ENCODE peak calls at places on chromosomes 12 and 14, in five cellular contexts. X is fibroblast of lung, N is HCT116, L is cardiac muscle cell, B is heart right ventricle. P is an unnamed sample.

GRCh38 chr12:110940933-110941332 is 20.6 kb upstream of the MYL2 start:
- DNase-seq in L (no peak), X (no peak), N (no peak), B (no peak), P (no peak)

GRCh38 chr14:35878272-35879140 is 52.4 kb downstream of the BRMS1L start:
- DNase-seq in B (no peak), L (peak; percentile 92), X (peak; percentile 89), N (peak; percentile 12), P (peak; percentile 39)

GRCh38 chr14:21090194-21090939 is 8.1 kb downstream of the ZNF219 start:
- DNase-seq in N (no peak), X (no peak), L (peak; percentile 21), B (peak; percentile 57), P (no peak)

GRCh38 chr14:39251547-39251946 is 17.8 kb downstream of the MIA2 start:
- DNase-seq in B (no peak), N (no peak), X (no peak), L (no peak), P (no peak)

GRCh38 chr12:62640910-62641448 is 174.4 kb downstream of the MON2 start:
- DNase-seq in X (peak; percentile 68), L (peak; percentile 47), N (no peak), B (no peak), P (peak; percentile 59)

GRCh38 chr14:72777636-72778035 is 116.3 kb downstream of the DPF3 start:
- DNase-seq in X (no peak), L (no peak), B (no peak), N (no peak), P (no peak)

GRCh38 chr12:115362319-115362976 is 678.5 kb upstream of the TBX3 start:
- DNase-seq in X (peak; percentile 23), B (no peak), L (no peak), N (no peak), P (no peak)

GRCh38 chr14:85590784-85591183 is 60.8 kb downstream of the FLRT2 start:
- DNase-seq in N (no peak), B (no peak), L (peak; percentile 52), X (peak; percentile 81), P (no peak)

GRCh38 chr12:130583317-130583716 is 132.8 kb downstream of the RIMBP2 start:
- DNase-seq in X (no peak), L (no peak), N (no peak), B (no peak), P (no peak)

DNA sequence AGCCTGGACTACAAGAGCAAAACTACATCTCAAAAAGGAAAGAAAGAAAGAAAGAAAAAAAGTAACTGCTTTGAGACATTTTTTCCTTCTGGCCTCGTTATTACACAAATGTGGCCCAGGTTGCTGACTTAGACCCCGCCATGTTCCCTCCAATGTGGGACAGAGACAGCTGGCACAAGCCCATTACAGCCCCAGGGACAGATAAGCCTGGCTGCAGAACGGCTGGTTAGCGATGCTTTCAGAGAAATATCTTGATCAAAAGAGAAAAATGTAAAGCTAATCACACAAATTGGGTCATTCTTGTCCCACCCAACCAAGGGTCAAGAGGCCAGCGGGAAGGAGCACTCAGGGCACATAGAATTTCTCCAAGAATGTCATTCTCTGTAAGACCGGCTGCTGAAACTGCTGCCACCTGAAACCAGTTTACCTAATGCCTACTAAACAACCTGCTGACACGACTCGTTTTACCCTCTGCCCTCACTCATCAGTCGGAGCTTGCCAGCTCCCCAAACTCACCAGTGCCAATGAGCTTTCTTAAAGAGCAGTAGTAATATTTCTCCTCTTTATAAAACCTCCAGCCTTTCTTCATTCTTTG is 63.1 kb downstream of the TNFAIP2 start:
- DNase-seq in N (no peak), B (no peak), L (no peak), X (no peak), P (no peak)
- H3K4me3 ChIP-seq in N (no peak overlapping the region), B (no peak overlapping the region), L (no peak overlapping the region), X (no peak overlapping the region), P (no peak overlapping the region)

DNA sequence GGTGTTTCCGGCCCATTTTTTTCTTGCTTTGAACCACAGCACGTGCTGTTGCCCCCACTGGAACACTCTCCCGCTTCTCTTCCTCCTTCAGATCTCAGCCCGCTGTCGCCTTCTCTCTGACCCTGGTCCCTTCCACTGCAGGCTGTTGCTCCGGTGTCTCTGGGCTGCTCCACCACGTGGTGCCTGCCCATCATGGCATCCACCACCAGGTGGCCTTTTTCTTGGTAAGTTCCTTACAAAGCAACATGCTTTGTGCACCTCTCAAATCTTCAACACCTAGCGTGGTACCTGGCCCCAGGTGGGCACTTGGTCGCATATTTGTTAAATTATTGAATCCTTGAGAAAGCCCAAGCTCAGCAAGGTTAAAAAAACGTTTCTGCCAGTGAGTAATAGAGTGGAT is 19.1 kb downstream of the TUNAR start:
- DNase-seq in X (no peak), B (no peak), N (peak; percentile 26), L (no peak), P (no peak)
- TF ChIP-seq CTCF in X (no peak), B (no peak), N (peak; percentile 20), L (no peak), P (peak; percentile 37)

DNA sequence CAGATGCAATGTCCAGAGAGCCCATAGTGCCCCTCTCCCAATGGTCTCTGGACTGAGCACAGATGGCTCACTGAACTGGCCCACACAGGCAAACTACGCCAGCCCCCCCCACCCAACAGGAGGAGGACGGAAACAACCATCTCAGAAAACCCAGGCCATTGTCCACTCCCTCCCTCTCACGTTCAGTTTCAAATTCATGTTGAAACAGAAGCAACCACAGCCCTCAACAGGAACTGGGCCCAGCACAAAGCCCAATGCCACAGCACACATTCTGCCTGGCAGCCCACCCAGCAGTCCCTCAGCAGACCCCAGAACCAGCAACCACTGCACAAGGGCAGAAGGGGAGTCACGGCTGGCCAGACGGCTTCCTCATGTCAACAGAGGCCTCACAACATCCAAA is 10.6 kb downstream of the CCDC88C start:
- DNase-seq in L (no peak), X (no peak), N (no peak), B (no peak), P (no peak)
- H3K4me3 ChIP-seq in L (no peak overlapping the region), X (no peak overlapping the region), N (no peak overlapping the region), B (no peak overlapping the region), P (no peak overlapping the region)

DNA sequence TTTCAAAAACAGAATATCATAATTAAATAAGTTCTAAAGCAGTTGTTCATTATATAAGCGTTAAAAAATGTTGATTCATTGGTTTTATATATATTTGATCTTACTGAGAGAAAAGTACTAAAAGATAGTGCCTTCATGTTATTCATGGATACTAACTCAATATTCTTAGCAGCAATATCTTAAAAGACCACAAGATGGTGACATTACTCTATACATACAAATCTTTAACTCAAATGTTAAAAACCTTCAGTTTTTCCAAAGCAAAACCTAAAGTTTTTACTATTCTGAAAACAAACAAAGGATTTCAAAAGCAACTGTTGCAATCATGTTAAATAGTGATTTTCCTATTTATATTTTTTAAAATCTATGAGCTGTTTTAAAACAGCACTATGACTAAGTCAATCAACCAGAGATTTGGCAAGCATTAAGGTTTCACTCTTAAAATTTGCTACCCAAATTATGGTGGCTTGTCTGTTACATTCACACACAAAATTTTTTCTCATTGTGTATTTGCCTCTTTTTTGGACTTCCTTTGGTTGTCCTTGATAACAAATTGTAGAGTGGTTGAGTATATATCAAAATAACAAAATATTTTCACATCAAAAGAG is 50.1 kb upstream of the RERGL start:
- DNase-seq in B (no peak), N (no peak), L (peak; percentile 60), X (peak; percentile 19), P (no peak)
- TF ChIP-seq CTCF in B (peak; percentile 52), N (peak; percentile 37), L (peak; percentile 61), X (peak; percentile 37), P (peak; percentile 47)

GRCh38 chr12:79634957-79635471 is 55.8 kb downstream of the PAWR start:
- DNase-seq in B (no peak), N (no peak), L (no peak), X (peak; percentile 84), P (no peak)
- H3K4me3 ChIP-seq in B (no peak overlapping the region), N (no peak overlapping the region), L (no peak overlapping the region), X (no peak overlapping the region), P (no peak overlapping the region)